ENCODE peak calls at places on chromosome 1, in four cellular contexts. One of them, this sample, is unnamed.

GRCh38 chr1:38735651-38736161 is 123.9 kb downstream of the RRAGC start:
- DNase-seq in NCI-H1694 treated with DMSO at 0.1 percent for 48 hours: no peak
- DNase-seq in EL: peak; percentile 96
- DNase-seq in stimulated activated CD4-positive, alpha-beta T cell treated with anti-CD3 and anti-CD28 coated beads, Interleukin-2, amount 100 ng/mL, for 48 hours: no peak
- DNase-seq in this sample: no peak

GRCh38 chr1:235599536-235599935 is 50.0 kb downstream of the GNG4 start:
- DNase-seq in NCI-H1694 treated with DMSO at 0.1 percent for 48 hours: no peak
- DNase-seq in EL: no peak
- DNase-seq in stimulated activated CD4-positive, alpha-beta T cell treated with anti-CD3 and anti-CD28 coated beads, Interleukin-2, amount 100 ng/mL, for 48 hours: no peak
- DNase-seq in this sample: no peak

GRCh38 chr1:224784606-224785328 is 144.7 kb upstream of the DNAH14 start:
- DNase-seq in NCI-H1694 treated with DMSO at 0.1 percent for 48 hours: no peak
- DNase-seq in EL: peak; percentile 44
- DNase-seq in stimulated activated CD4-positive, alpha-beta T cell treated with anti-CD3 and anti-CD28 coated beads, Interleukin-2, amount 100 ng/mL, for 48 hours: no peak
- DNase-seq in this sample: no peak

GRCh38 chr1:198641506-198641905 is 2.7 kb downstream of the PTPRC start:
- DNase-seq in NCI-H1694 treated with DMSO at 0.1 percent for 48 hours: no peak
- DNase-seq in EL: peak; percentile 23
- DNase-seq in stimulated activated CD4-positive, alpha-beta T cell treated with anti-CD3 and anti-CD28 coated beads, Interleukin-2, amount 100 ng/mL, for 48 hours: no peak
- DNase-seq in this sample: no peak

GRCh38 chr1:29786195-29786594 is 549.9 kb downstream of the PTPRU start:
- DNase-seq in NCI-H1694 treated with DMSO at 0.1 percent for 48 hours: peak; percentile 62
- DNase-seq in EL: no peak
- DNase-seq in stimulated activated CD4-positive, alpha-beta T cell treated with anti-CD3 and anti-CD28 coated beads, Interleukin-2, amount 100 ng/mL, for 48 hours: no peak
- DNase-seq in this sample: no peak

GRCh38 chr1:47930215-47930885 is 66.8 kb downstream of the TRABD2B start:
- DNase-seq in NCI-H1694 treated with DMSO at 0.1 percent for 48 hours: no peak
- DNase-seq in EL: no peak
- DNase-seq in stimulated activated CD4-positive, alpha-beta T cell treated with anti-CD3 and anti-CD28 coated beads, Interleukin-2, amount 100 ng/mL, for 48 hours: no peak
- DNase-seq in this sample: no peak

GRCh38 chr1:53739109-53739681 is at the start of gene GLIS1:
- DNase-seq in NCI-H1694 treated with DMSO at 0.1 percent for 48 hours: peak; percentile 72
- DNase-seq in EL: peak; percentile 92
- DNase-seq in stimulated activated CD4-positive, alpha-beta T cell treated with anti-CD3 and anti-CD28 coated beads, Interleukin-2, amount 100 ng/mL, for 48 hours: peak; percentile 48
- DNase-seq in this sample: peak; percentile 90

GRCh38 chr1:40316595-40317393 is at the start of gene COL9A2:
- DNase-seq in NCI-H1694 treated with DMSO at 0.1 percent for 48 hours: no peak
- DNase-seq in EL: peak; percentile 45
- DNase-seq in stimulated activated CD4-positive, alpha-beta T cell treated with anti-CD3 and anti-CD28 coated beads, Interleukin-2, amount 100 ng/mL, for 48 hours: no peak
- DNase-seq in this sample: peak; percentile 76

GRCh38 chr1:42845866-42846256 is 552 bp upstream of the ZNF691 start:
- DNase-seq in NCI-H1694 treated with DMSO at 0.1 percent for 48 hours: no peak
- DNase-seq in EL: no peak
- DNase-seq in stimulated activated CD4-positive, alpha-beta T cell treated with anti-CD3 and anti-CD28 coated beads, Interleukin-2, amount 100 ng/mL, for 48 hours: no peak
- DNase-seq in this sample: no peak

GRCh38 chr1:52098139-52098871 is 42.2 kb downstream of the BTF3L4 start:
- DNase-seq in NCI-H1694 treated with DMSO at 0.1 percent for 48 hours: no peak
- DNase-seq in EL: no peak
- DNase-seq in stimulated activated CD4-positive, alpha-beta T cell treated with anti-CD3 and anti-CD28 coated beads, Interleukin-2, amount 100 ng/mL, for 48 hours: no peak
- DNase-seq in this sample: no peak

GRCh38 chr1:220908757-220909156 is 29.5 kb downstream of the HLX start:
- DNase-seq in NCI-H1694 treated with DMSO at 0.1 percent for 48 hours: peak; percentile 48
- DNase-seq in EL: peak; percentile 16
- DNase-seq in stimulated activated CD4-positive, alpha-beta T cell treated with anti-CD3 and anti-CD28 coated beads, Interleukin-2, amount 100 ng/mL, for 48 hours: no peak
- DNase-seq in this sample: no peak

GRCh38 chr1:71464016-71464415 is 383.2 kb upstream of the ZRANB2 start:
- DNase-seq in NCI-H1694 treated with DMSO at 0.1 percent for 48 hours: no peak
- DNase-seq in EL: peak; percentile 18
- DNase-seq in stimulated activated CD4-positive, alpha-beta T cell treated with anti-CD3 and anti-CD28 coated beads, Interleukin-2, amount 100 ng/mL, for 48 hours: no peak
- DNase-seq in this sample: no peak

GRCh38 chr1:145927916-145928647 is 798 bp upstream of the RBM8A start:
- DNase-seq in NCI-H1694 treated with DMSO at 0.1 percent for 48 hours: no peak
- DNase-seq in EL: no peak
- DNase-seq in stimulated activated CD4-positive, alpha-beta T cell treated with anti-CD3 and anti-CD28 coated beads, Interleukin-2, amount 100 ng/mL, for 48 hours: no peak
- DNase-seq in this sample: no peak

GRCh38 chr1:185325413-185325812 is 8.4 kb upstream of the IVNS1ABP start:
- DNase-seq in NCI-H1694 treated with DMSO at 0.1 percent for 48 hours: no peak
- DNase-seq in EL: peak; percentile 28
- DNase-seq in stimulated activated CD4-positive, alpha-beta T cell treated with anti-CD3 and anti-CD28 coated beads, Interleukin-2, amount 100 ng/mL, for 48 hours: no peak
- DNase-seq in this sample: no peak

GRCh38 chr1:181620183-181620582 is 136.9 kb downstream of the CACNA1E start:
- DNase-seq in NCI-H1694 treated with DMSO at 0.1 percent for 48 hours: no peak
- DNase-seq in EL: no peak
- DNase-seq in stimulated activated CD4-positive, alpha-beta T cell treated with anti-CD3 and anti-CD28 coated beads, Interleukin-2, amount 100 ng/mL, for 48 hours: no peak
- DNase-seq in this sample: no peak

GRCh38 chr1:243898278-243898677 is 48.2 kb upstream of the AKT3 start:
- DNase-seq in NCI-H1694 treated with DMSO at 0.1 percent for 48 hours: no peak
- DNase-seq in EL: no peak
- DNase-seq in stimulated activated CD4-positive, alpha-beta T cell treated with anti-CD3 and anti-CD28 coated beads, Interleukin-2, amount 100 ng/mL, for 48 hours: no peak
- DNase-seq in this sample: no peak

GRCh38 chr1:155977607-155978324 is 581 bp downstream of the ARHGEF2 start:
- DNase-seq in NCI-H1694 treated with DMSO at 0.1 percent for 48 hours: no peak
- DNase-seq in EL: peak; percentile 45
- DNase-seq in stimulated activated CD4-positive, alpha-beta T cell treated with anti-CD3 and anti-CD28 coated beads, Interleukin-2, amount 100 ng/mL, for 48 hours: peak; percentile 50
- DNase-seq in this sample: no peak

GRCh38 chr1:43878854-43879253 is 54.7 kb upstream of the ARTN start:
- DNase-seq in NCI-H1694 treated with DMSO at 0.1 percent for 48 hours: no peak
- DNase-seq in EL: no peak
- DNase-seq in stimulated activated CD4-positive, alpha-beta T cell treated with anti-CD3 and anti-CD28 coated beads, Interleukin-2, amount 100 ng/mL, for 48 hours: no peak
- DNase-seq in this sample: no peak

GRCh38 chr1:154866995-154867795 is 2.9 kb downstream of the KCNN3 start:
- DNase-seq in NCI-H1694 treated with DMSO at 0.1 percent for 48 hours: peak; percentile 41
- DNase-seq in EL: peak; percentile 85
- DNase-seq in stimulated activated CD4-positive, alpha-beta T cell treated with anti-CD3 and anti-CD28 coated beads, Interleukin-2, amount 100 ng/mL, for 48 hours: no peak
- DNase-seq in this sample: peak; percentile 63

GRCh38 chr1:5738911-5739462 is 253.2 kb downstream of the NPHP4 start:
- DNase-seq in NCI-H1694 treated with DMSO at 0.1 percent for 48 hours: no peak
- DNase-seq in EL: no peak
- DNase-seq in stimulated activated CD4-positive, alpha-beta T cell treated with anti-CD3 and anti-CD28 coated beads, Interleukin-2, amount 100 ng/mL, for 48 hours: no peak
- DNase-seq in this sample: no peak

GRCh38 chr1:14599173-14599754 is 779 bp downstream of the KAZN start:
- DNase-seq in NCI-H1694 treated with DMSO at 0.1 percent for 48 hours: no peak
- DNase-seq in EL: no peak
- DNase-seq in stimulated activated CD4-positive, alpha-beta T cell treated with anti-CD3 and anti-CD28 coated beads, Interleukin-2, amount 100 ng/mL, for 48 hours: no peak
- DNase-seq in this sample: peak; percentile 21

GRCh38 chr1:111511362-111511761 is 7.9 kb upstream of the ADORA3 start:
- DNase-seq in NCI-H1694 treated with DMSO at 0.1 percent for 48 hours: no peak
- DNase-seq in EL: no peak
- DNase-seq in stimulated activated CD4-positive, alpha-beta T cell treated with anti-CD3 and anti-CD28 coated beads, Interleukin-2, amount 100 ng/mL, for 48 hours: no peak
- DNase-seq in this sample: no peak

GRCh38 chr1:186189156-186189555 is 185.9 kb downstream of the TPR start:
- DNase-seq in NCI-H1694 treated with DMSO at 0.1 percent for 48 hours: no peak
- DNase-seq in EL: no peak
- DNase-seq in stimulated activated CD4-positive, alpha-beta T cell treated with anti-CD3 and anti-CD28 coated beads, Interleukin-2, amount 100 ng/mL, for 48 hours: no peak
- DNase-seq in this sample: no peak

GRCh38 chr1:25757846-25758185 is 42.2 kb upstream of the SELENON start:
- DNase-seq in NCI-H1694 treated with DMSO at 0.1 percent for 48 hours: peak; percentile 36
- DNase-seq in EL: no peak
- DNase-seq in stimulated activated CD4-positive, alpha-beta T cell treated with anti-CD3 and anti-CD28 coated beads, Interleukin-2, amount 100 ng/mL, for 48 hours: no peak
- DNase-seq in this sample: no peak

GRCh38 chr1:175075572-175076568 is 8.2 kb downstream of the TNN start:
- DNase-seq in NCI-H1694 treated with DMSO at 0.1 percent for 48 hours: no peak
- DNase-seq in EL: peak; percentile 9
- DNase-seq in stimulated activated CD4-positive, alpha-beta T cell treated with anti-CD3 and anti-CD28 coated beads, Interleukin-2, amount 100 ng/mL, for 48 hours: no peak
- DNase-seq in this sample: no peak

GRCh38 chr1:89356658-89357400 is 7.0 kb upstream of the GBP6 start:
- DNase-seq in NCI-H1694 treated with DMSO at 0.1 percent for 48 hours: no peak
- DNase-seq in EL: peak; percentile 54
- DNase-seq in stimulated activated CD4-positive, alpha-beta T cell treated with anti-CD3 and anti-CD28 coated beads, Interleukin-2, amount 100 ng/mL, for 48 hours: no peak
- DNase-seq in this sample: no peak

GRCh38 chr1:118947790-118948189 is 40.4 kb downstream of the TBX15 start:
- DNase-seq in NCI-H1694 treated with DMSO at 0.1 percent for 48 hours: no peak
- DNase-seq in EL: peak; percentile 90
- DNase-seq in stimulated activated CD4-positive, alpha-beta T cell treated with anti-CD3 and anti-CD28 coated beads, Interleukin-2, amount 100 ng/mL, for 48 hours: no peak
- DNase-seq in this sample: no peak

GRCh38 chr1:227773558-227773957 is 38.3 kb downstream of the SNAP47 start:
- DNase-seq in NCI-H1694 treated with DMSO at 0.1 percent for 48 hours: no peak
- DNase-seq in EL: no peak
- DNase-seq in stimulated activated CD4-positive, alpha-beta T cell treated with anti-CD3 and anti-CD28 coated beads, Interleukin-2, amount 100 ng/mL, for 48 hours: no peak
- DNase-seq in this sample: no peak

GRCh38 chr1:155970531-155971167 is 7.7 kb downstream of the ARHGEF2 start:
- DNase-seq in NCI-H1694 treated with DMSO at 0.1 percent for 48 hours: peak; percentile 22
- DNase-seq in EL: peak; percentile 93
- DNase-seq in stimulated activated CD4-positive, alpha-beta T cell treated with anti-CD3 and anti-CD28 coated beads, Interleukin-2, amount 100 ng/mL, for 48 hours: no peak
- DNase-seq in this sample: peak; percentile 78

GRCh38 chr1:159076753-159077656 is at the start of gene AIM2:
- DNase-seq in NCI-H1694 treated with DMSO at 0.1 percent for 48 hours: no peak
- DNase-seq in EL: peak; percentile 69
- DNase-seq in stimulated activated CD4-positive, alpha-beta T cell treated with anti-CD3 and anti-CD28 coated beads, Interleukin-2, amount 100 ng/mL, for 48 hours: peak; percentile 98
- DNase-seq in this sample: no peak

GRCh38 chr1:165755393-165756010 is 13.2 kb downstream of the TMCO1 start:
- DNase-seq in NCI-H1694 treated with DMSO at 0.1 percent for 48 hours: no peak
- DNase-seq in EL: no peak
- DNase-seq in stimulated activated CD4-positive, alpha-beta T cell treated with anti-CD3 and anti-CD28 coated beads, Interleukin-2, amount 100 ng/mL, for 48 hours: no peak
- DNase-seq in this sample: no peak

This sample was measured in dorsolateral prefrontal cortex.